ENCODE peak calls at places on chromosomes 3 and 15, in four cellular contexts. Z, Q, V and O are unnamed samples.

GRCh38 chr3:188036375-188036985 is 117.5 kb upstream of the LPP start:
- DNase-seq in Z (no peak), Q (no peak), V (no peak), O (no peak)

GRCh38 chr3:39154323-39155021 is 1.1 kb upstream of the CSRNP1 start:
- DNase-seq in Z (peak), Q (peak), V (no peak), O (no peak)

GRCh38 chr15:68256675-68257450 is 20.7 kb upstream of the FEM1B start:
- DNase-seq in Z (peak), Q (peak), V (peak), O (peak)

GRCh38 chr15:95635666-95636065 is 694.8 kb upstream of the NR2F2 start:
- DNase-seq in Z (no peak), Q (no peak), V (no peak), O (no peak)

GRCh38 chr3:194540268-194540937 is 53.6 kb upstream of the ATP13A3 start:
- DNase-seq in Z (no peak), Q (no peak), V (no peak), O (peak)

GRCh38 chr15:83088876-83089275 is 18.6 kb upstream of the TM6SF1 start:
- DNase-seq in Z (no peak), Q (no peak), V (no peak), O (no peak)

GRCh38 chr3:197792019-197792647 is 1.1 kb downstream of the LRCH3 start:
- DNase-seq in Z (no peak), Q (peak), V (peak), O (no peak)

GRCh38 chr3:189727898-189728297 is 96.7 kb downstream of the TP63 start:
- DNase-seq in Z (no peak), Q (peak), V (peak), O (peak)

GRCh38 chr3:124381565-124382333 is 348.5 kb upstream of the UMPS start:
- DNase-seq in Z (no peak), Q (peak), V (peak), O (peak)

GRCh38 chr3:42799376-42799775 is 4.9 kb downstream of the HIGD1A start:
- DNase-seq in Z (no peak), Q (no peak), V (no peak), O (no peak)

GRCh38 chr3:61571516-61572336 is 10.4 kb downstream of the PTPRG start:
- DNase-seq in Z (no peak), Q (peak), V (no peak), O (peak)

GRCh38 chr15:68682330-68682729 is 103.5 kb downstream of the CORO2B start:
- DNase-seq in Z (peak), Q (no peak), V (no peak), O (no peak)

GRCh38 chr15:88636039-88636438 is 2.8 kb upstream of the ISG20 start:
- DNase-seq in Z (peak), Q (no peak), V (peak), O (no peak)

GRCh38 chr3:118970819-118971218 is 63.8 kb downstream of the IGSF11 start:
- DNase-seq in Z (no peak), Q (no peak), V (no peak), O (no peak)

GRCh38 chr3:100334340-100335136 is at the start of gene NIT2:
- DNase-seq in Z (peak), Q (peak), V (peak), O (peak)

GRCh38 chr15:57328479-57329250 is 47.6 kb upstream of the CGNL1 start:
- DNase-seq in Z (no peak), Q (no peak), V (no peak), O (no peak)

GRCh38 chr15:77840962-77841361 is 208.2 kb upstream of the LINGO1 start:
- DNase-seq in Z (no peak), Q (peak), V (peak), O (peak)

GRCh38 chr3:170585937-170586310 is at the start of gene SLC7A14:
- DNase-seq in Z (no peak), Q (no peak), V (no peak), O (peak)

GRCh38 chr15:68650901-68651709 is 72.3 kb downstream of the CORO2B start:
- DNase-seq in Z (no peak), Q (no peak), V (peak), O (no peak)

GRCh38 chr3:12275974-12276373 is 12.9 kb upstream of the PPARG start:
- DNase-seq in Z (no peak), Q (no peak), V (no peak), O (no peak)

GRCh38 chr3:197749315-197749600 is 425 bp upstream of the FYTTD1 start:
- DNase-seq in Z (no peak), Q (peak), V (peak), O (peak)

GRCh38 chr3:37162501-37163245 is 11.7 kb downstream of the LRRFIP2 start:
- DNase-seq in Z (no peak), Q (no peak), V (no peak), O (no peak)
- H3K9ac ChIP-seq in Z (no peak), Q (no peak), V (no peak), O (no peak)

GRCh38 chr3:105948108-105948507 is 79.3 kb upstream of the CBLB start:
- DNase-seq in Z (no peak), Q (no peak), V (no peak), O (peak)
- H3K9ac ChIP-seq in Z (no peak), Q (no peak), V (no peak), O (no peak)

GRCh38 chr3:6492306-6492705 is 368.6 kb upstream of the GRM7 start:
- DNase-seq in Z (no peak), Q (no peak), V (no peak), O (no peak)
- H3K9ac ChIP-seq in Z (no peak), Q (no peak), V (no peak), O (no peak)

GRCh38 chr15:73982251-73982962 is 9.7 kb downstream of the STOML1 start:
- DNase-seq in Z (peak), Q (peak), V (peak), O (peak)
- H3K9ac ChIP-seq in Z (peak), Q (peak), V (peak), O (peak)

GRCh38 chr3:33884701-33885100 is 86.3 kb downstream of the PDCD6IP start:
- DNase-seq in Z (no peak), Q (no peak), V (no peak), O (no peak)

GRCh38 chr3:33884204-33884561 is 85.8 kb downstream of the PDCD6IP start:
- DNase-seq in Z (no peak), Q (no peak), V (peak), O (no peak)

GRCh38 chr3:33882296-33882695 is 83.9 kb downstream of the PDCD6IP start:
- DNase-seq in Z (no peak), Q (no peak), V (no peak), O (no peak)

GRCh38 chr3:33885496-33885895 is 87.1 kb downstream of the PDCD6IP start:
- DNase-seq in Z (no peak), Q (no peak), V (no peak), O (no peak)

DNA sequence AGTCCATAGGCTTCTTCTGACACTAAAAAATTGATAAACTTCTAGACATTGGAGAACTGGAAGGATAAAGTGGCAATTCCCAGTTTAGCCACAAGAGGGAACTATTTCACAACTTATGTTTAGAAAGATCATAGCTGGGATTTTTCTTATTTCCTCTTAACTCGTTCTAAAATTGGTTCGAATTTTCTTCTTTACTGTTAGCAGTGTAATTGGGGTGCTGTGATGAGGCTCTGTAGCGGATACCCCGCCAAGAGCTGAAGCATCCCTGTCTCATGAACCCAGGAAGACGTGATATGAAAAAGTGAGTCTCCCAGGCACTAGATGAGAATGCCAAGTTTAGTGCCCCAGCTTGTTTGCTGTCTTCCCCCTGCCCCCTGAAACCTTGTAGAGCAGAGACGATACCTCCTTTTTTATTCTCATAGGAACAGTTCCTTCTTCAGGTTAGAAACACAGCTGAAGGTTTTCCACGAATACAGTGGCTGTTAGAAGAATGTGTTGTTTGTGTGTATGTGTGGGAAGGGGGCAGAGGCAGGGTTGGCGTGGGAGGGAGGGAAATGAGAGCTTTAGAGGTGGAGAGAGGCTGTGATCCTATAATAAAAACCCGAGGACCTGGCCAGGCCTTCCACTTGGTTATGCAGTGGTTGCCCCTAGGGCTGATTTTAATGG is 85.2 kb downstream of the PDCD6IP start:
- DNase-seq in Z (no peak), Q (peak), V (peak), O (peak)
- H3K9ac ChIP-seq in Z (peak), Q (no peak), V (no peak), O (peak)